ENCODE peak calls at places on chromosome 3, in seven cellular contexts. One of them, this sample, is unnamed.
A peak's percentile ranks its signal among the peaks of the same experiment; 100 is the strongest.

GRCh38 chr3:169695051-169695450 is 31.5 kb upstream of the MECOM start:
- DNase-seq in trophoblast cell: no peak
- DNase-seq in H1: no peak
- DNase-seq in H9: no peak
- DNase-seq in neuronal stem cell: no peak
- DNase-seq in IMR-90: peak; percentile 28
- DNase-seq in mesenchymal stem cell: no peak
- DNase-seq in this sample: no peak

GRCh38 chr3:138947303-138948121 is 495 bp downstream of the FOXL2NB start:
- DNase-seq in H9: peak; percentile 50
- DNase-seq in IMR-90: no peak
- DNase-seq in mesenchymal stem cell: no peak
- DNase-seq in trophoblast cell: no peak
- DNase-seq in H1: no peak
- DNase-seq in neuronal stem cell: no peak
- DNase-seq in this sample: peak; percentile 77

GRCh38 chr3:14791343-14791945 is 27.3 kb upstream of the FGD5 start:
- DNase-seq in H9: peak; percentile 87
- DNase-seq in IMR-90: peak; percentile 12
- DNase-seq in trophoblast cell: peak; percentile 27
- DNase-seq in H1: peak; percentile 57
- DNase-seq in neuronal stem cell: peak; percentile 58
- DNase-seq in mesenchymal stem cell: peak; percentile 18
- DNase-seq in this sample: peak; percentile 80

GRCh38 chr3:179666436-179667035 is 13.7 kb downstream of the USP13 start:
- DNase-seq in mesenchymal stem cell: no peak
- DNase-seq in H1: no peak
- DNase-seq in trophoblast cell: no peak
- DNase-seq in H9: peak; percentile 43
- DNase-seq in neuronal stem cell: no peak
- DNase-seq in IMR-90: no peak
- DNase-seq in this sample: peak; percentile 42

GRCh38 chr3:143847787-143848631 is at the start of gene SLC9A9:
- DNase-seq in IMR-90: peak; percentile 79
- DNase-seq in trophoblast cell: peak; percentile 18
- DNase-seq in mesenchymal stem cell: peak; percentile 75
- DNase-seq in neuronal stem cell: no peak
- DNase-seq in H9: peak; percentile 36
- DNase-seq in H1: no peak
- DNase-seq in this sample: peak; percentile 85

GRCh38 chr3:148389916-148390315 is 307.8 kb upstream of the AGTR1 start:
- DNase-seq in H1: no peak
- DNase-seq in trophoblast cell: no peak
- DNase-seq in IMR-90: peak; percentile 43
- DNase-seq in neuronal stem cell: no peak
- DNase-seq in H9: no peak
- DNase-seq in mesenchymal stem cell: no peak
- DNase-seq in this sample: no peak

GRCh38 chr3:59895972-59896371 is 846.1 kb upstream of the CFAP20DC start:
- DNase-seq in H9: no peak
- DNase-seq in mesenchymal stem cell: no peak
- DNase-seq in trophoblast cell: no peak
- DNase-seq in IMR-90: no peak
- DNase-seq in neuronal stem cell: no peak
- DNase-seq in H1: no peak
- DNase-seq in this sample: no peak

GRCh38 chr3:134064081-134064480 is 34.4 kb upstream of the SLCO2A1 start:
- DNase-seq in mesenchymal stem cell: no peak
- DNase-seq in neuronal stem cell: no peak
- DNase-seq in IMR-90: no peak
- DNase-seq in H9: no peak
- DNase-seq in trophoblast cell: no peak
- DNase-seq in H1: no peak
- DNase-seq in this sample: no peak

GRCh38 chr3:7423995-7424394 is 563.1 kb downstream of the GRM7 start:
- DNase-seq in H1: no peak
- DNase-seq in IMR-90: no peak
- DNase-seq in H9: peak; percentile 30
- DNase-seq in neuronal stem cell: no peak
- DNase-seq in mesenchymal stem cell: no peak
- DNase-seq in trophoblast cell: no peak
- DNase-seq in this sample: peak; percentile 14

GRCh38 chr3:52248165-52248541 is 2.6 kb downstream of the PPM1M start:
- DNase-seq in neuronal stem cell: no peak
- DNase-seq in mesenchymal stem cell: no peak
- DNase-seq in IMR-90: no peak
- DNase-seq in trophoblast cell: no peak
- DNase-seq in H9: no peak
- DNase-seq in H1: no peak
- DNase-seq in this sample: no peak

GRCh38 chr3:13197281-13197680 is 124.1 kb upstream of the IQSEC1 start:
- DNase-seq in neuronal stem cell: no peak
- DNase-seq in mesenchymal stem cell: no peak
- DNase-seq in H1: no peak
- DNase-seq in IMR-90: no peak
- DNase-seq in H9: no peak
- DNase-seq in trophoblast cell: no peak
- DNase-seq in this sample: no peak

GRCh38 chr3:38648024-38648658 is 1.3 kb downstream of the SCN5A start:
- DNase-seq in IMR-90: no peak
- DNase-seq in neuronal stem cell: no peak
- DNase-seq in H1: no peak
- DNase-seq in mesenchymal stem cell: no peak
- DNase-seq in H9: peak; percentile 27
- DNase-seq in trophoblast cell: no peak
- DNase-seq in this sample: no peak

GRCh38 chr3:187040637-187041361 is 98.5 kb downstream of the RPL39L start:
- DNase-seq in IMR-90: peak; percentile 56
- DNase-seq in H9: no peak
- DNase-seq in mesenchymal stem cell: peak; percentile 52
- DNase-seq in neuronal stem cell: no peak
- DNase-seq in trophoblast cell: peak; percentile 94
- DNase-seq in H1: no peak
- DNase-seq in this sample: peak; percentile 67

GRCh38 chr3:77667901-77668300 is 628.0 kb downstream of the ROBO2 start:
- DNase-seq in H1: no peak
- DNase-seq in IMR-90: no peak
- DNase-seq in trophoblast cell: no peak
- DNase-seq in H9: no peak
- DNase-seq in neuronal stem cell: no peak
- DNase-seq in mesenchymal stem cell: no peak
- DNase-seq in this sample: no peak

GRCh38 chr3:50190921-50191660 is at the start of gene GNAT1:
- DNase-seq in trophoblast cell: no peak
- DNase-seq in mesenchymal stem cell: no peak
- DNase-seq in H1: no peak
- DNase-seq in IMR-90: no peak
- DNase-seq in H9: no peak
- DNase-seq in neuronal stem cell: no peak
- DNase-seq in this sample: no peak

GRCh38 chr3:165638066-165638465 is 199.2 kb downstream of the BCHE start:
- DNase-seq in neuronal stem cell: no peak
- DNase-seq in H9: no peak
- DNase-seq in trophoblast cell: no peak
- DNase-seq in IMR-90: peak; percentile 28
- DNase-seq in H1: no peak
- DNase-seq in mesenchymal stem cell: no peak
- DNase-seq in this sample: no peak

GRCh38 chr3:179068779-179069530 is 2.7 kb downstream of the ZMAT3 start:
- DNase-seq in IMR-90: peak; percentile 40
- DNase-seq in neuronal stem cell: no peak
- DNase-seq in mesenchymal stem cell: peak; percentile 63
- DNase-seq in trophoblast cell: no peak
- DNase-seq in H1: no peak
- DNase-seq in H9: no peak
- DNase-seq in this sample: peak; percentile 27

GRCh38 chr3:69999191-70000027 is at the start of gene SAMMSON:
- DNase-seq in H9: peak; percentile 65
- DNase-seq in IMR-90: peak; percentile 73
- DNase-seq in neuronal stem cell: no peak
- DNase-seq in H1: no peak
- DNase-seq in mesenchymal stem cell: peak; percentile 84
- DNase-seq in trophoblast cell: no peak
- DNase-seq in this sample: peak; percentile 13

GRCh38 chr3:36905545-36905944 is 39.3 kb downstream of the TRANK1 start:
- DNase-seq in H1: no peak
- DNase-seq in trophoblast cell: no peak
- DNase-seq in IMR-90: peak; percentile 16
- DNase-seq in mesenchymal stem cell: no peak
- DNase-seq in H9: no peak
- DNase-seq in neuronal stem cell: no peak
- DNase-seq in this sample: no peak

GRCh38 chr3:10288575-10288960 is 4.2 kb downstream of the GHRL start:
- DNase-seq in H9: no peak
- DNase-seq in H1: no peak
- DNase-seq in neuronal stem cell: no peak
- DNase-seq in mesenchymal stem cell: no peak
- DNase-seq in trophoblast cell: no peak
- DNase-seq in IMR-90: no peak
- DNase-seq in this sample: no peak

GRCh38 chr3:99635348-99635747 is 3.0 kb upstream of the COL8A1 start:
- DNase-seq in mesenchymal stem cell: no peak
- DNase-seq in trophoblast cell: no peak
- DNase-seq in H9: no peak
- DNase-seq in neuronal stem cell: no peak
- DNase-seq in IMR-90: no peak
- DNase-seq in H1: no peak
- DNase-seq in this sample: no peak

DNA sequence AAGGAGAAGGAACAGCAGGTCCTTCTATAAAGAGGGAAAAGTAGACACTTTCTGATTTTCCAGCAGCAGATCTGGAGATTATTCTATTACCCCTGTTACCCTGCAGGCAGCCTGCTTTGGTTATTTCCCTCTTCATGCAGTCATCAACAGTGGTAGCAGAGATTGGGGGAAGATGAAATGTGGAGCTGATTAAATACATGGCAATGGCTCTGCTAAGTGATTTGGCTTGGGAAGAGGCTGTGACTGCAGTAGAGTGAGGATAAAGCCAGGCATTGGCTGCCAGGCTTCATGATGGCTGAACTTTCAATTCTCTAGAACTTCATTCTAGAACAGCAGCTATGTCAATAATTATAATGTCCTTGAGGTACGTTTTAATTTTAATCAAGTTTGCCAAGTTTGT is 29.1 kb downstream of the PTX3 start:
- DNase-seq in neuronal stem cell: no peak
- DNase-seq in H1: no peak
- DNase-seq in H9: no peak
- DNase-seq in mesenchymal stem cell: no peak
- DNase-seq in trophoblast cell: no peak
- DNase-seq in IMR-90: no peak
- DNase-seq in this sample: no peak
- H3K18ac ChIP-seq in neuronal stem cell: no peak overlapping the region
- H3K18ac ChIP-seq in H1: no peak overlapping the region
- H3K18ac ChIP-seq in H9: no peak overlapping the region
- H3K18ac ChIP-seq in mesenchymal stem cell: no peak overlapping the region
- H3K18ac ChIP-seq in trophoblast cell: no peak overlapping the region
- H3K18ac ChIP-seq in IMR-90: peak overlapping the region; percentile 81
- H3K18ac ChIP-seq in this sample: no peak overlapping the region

DNA sequence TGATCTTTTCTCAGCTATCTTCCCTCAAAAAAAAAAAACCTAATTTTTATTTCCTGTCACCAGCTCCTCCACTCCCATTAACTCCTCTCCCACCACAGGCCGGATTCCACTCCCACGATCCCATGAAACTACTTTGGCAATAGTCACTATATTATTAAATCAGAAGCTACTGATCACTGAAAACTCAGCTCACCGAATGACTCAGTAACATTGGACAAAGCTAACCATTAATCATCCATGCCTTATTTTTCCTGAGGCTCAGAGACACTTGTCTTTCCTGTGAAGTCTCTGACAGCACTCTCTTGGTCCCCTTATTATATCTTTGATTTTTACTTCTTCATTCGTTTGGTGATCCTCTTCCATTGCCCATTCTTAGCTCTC is 260.2 kb downstream of the CGGBP1 start:
- DNase-seq in H1: no peak
- DNase-seq in H9: no peak
- DNase-seq in mesenchymal stem cell: no peak
- DNase-seq in trophoblast cell: no peak
- DNase-seq in IMR-90: no peak
- DNase-seq in neuronal stem cell: no peak
- DNase-seq in this sample: no peak
- H3K18ac ChIP-seq in H1: no peak overlapping the region
- H3K18ac ChIP-seq in H9: no peak overlapping the region
- H3K18ac ChIP-seq in mesenchymal stem cell: no peak overlapping the region
- H3K18ac ChIP-seq in trophoblast cell: no peak overlapping the region
- H3K18ac ChIP-seq in IMR-90: no peak overlapping the region
- H3K18ac ChIP-seq in neuronal stem cell: no peak overlapping the region
- H3K18ac ChIP-seq in this sample: no peak overlapping the region

GRCh38 chr3:23487015-23487414 is 283.9 kb downstream of the UBE2E2 start:
- DNase-seq in neuronal stem cell: no peak
- DNase-seq in H9: no peak
- DNase-seq in trophoblast cell: no peak
- DNase-seq in IMR-90: no peak
- DNase-seq in H1: no peak
- DNase-seq in mesenchymal stem cell: no peak
- DNase-seq in this sample: no peak
- H3K18ac ChIP-seq in neuronal stem cell: peak overlapping the region; percentile 46
- H3K18ac ChIP-seq in H9: no peak overlapping the region
- H3K18ac ChIP-seq in trophoblast cell: no peak overlapping the region
- H3K18ac ChIP-seq in IMR-90: no peak overlapping the region
- H3K18ac ChIP-seq in H1: no peak overlapping the region
- H3K18ac ChIP-seq in mesenchymal stem cell: no peak overlapping the region
- H3K18ac ChIP-seq in this sample: no peak overlapping the region

GRCh38 chr3:146159616-146160232 is 1.3 kb downstream of the PLOD2 start:
- DNase-seq in H1: no peak
- DNase-seq in IMR-90: no peak
- DNase-seq in mesenchymal stem cell: no peak
- DNase-seq in trophoblast cell: no peak
- DNase-seq in neuronal stem cell: no peak
- DNase-seq in H9: no peak
- DNase-seq in this sample: no peak

GRCh38 chr3:146157325-146158060 is 3.5 kb downstream of the PLOD2 start:
- DNase-seq in trophoblast cell: no peak
- DNase-seq in neuronal stem cell: no peak
- DNase-seq in mesenchymal stem cell: no peak
- DNase-seq in H1: no peak
- DNase-seq in IMR-90: no peak
- DNase-seq in H9: no peak
- DNase-seq in this sample: no peak

GRCh38 chr3:146160233-146160963 is 586 bp downstream of the PLOD2 start:
- DNase-seq in IMR-90: peak; percentile 79
- DNase-seq in neuronal stem cell: peak; percentile 61
- DNase-seq in H9: peak; percentile 85
- DNase-seq in trophoblast cell: peak; percentile 48
- DNase-seq in mesenchymal stem cell: peak; percentile 84
- DNase-seq in H1: peak; percentile 61
- DNase-seq in this sample: peak; percentile 97

GRCh38 chr3:146160964-146161724 is at the start of gene PLOD2:
- DNase-seq in IMR-90: peak; percentile 92
- DNase-seq in H9: peak; percentile 74
- DNase-seq in neuronal stem cell: peak; percentile 65
- DNase-seq in H1: peak; percentile 36
- DNase-seq in trophoblast cell: peak; percentile 93
- DNase-seq in mesenchymal stem cell: peak; percentile 93
- DNase-seq in this sample: peak; percentile 90

DNA sequence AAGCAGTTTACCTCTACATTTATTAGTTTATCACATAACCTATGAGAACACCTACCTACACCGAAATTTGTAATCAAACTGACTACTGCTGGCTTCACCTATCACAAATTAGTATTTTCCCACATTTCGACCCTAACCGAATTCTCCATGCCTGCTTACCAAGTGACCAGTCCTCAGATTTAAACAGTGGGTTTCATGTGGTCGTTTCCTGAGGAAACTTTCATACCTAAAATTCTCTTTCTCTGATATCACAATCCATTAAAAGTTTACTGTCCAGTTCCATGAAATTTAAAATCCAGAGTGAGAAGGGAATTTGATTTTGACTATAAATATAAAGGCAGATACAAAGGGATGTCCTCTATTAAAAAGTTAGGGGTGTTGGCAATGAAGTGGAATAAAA is 1.9 kb downstream of the PLOD2 start:
- DNase-seq in trophoblast cell: no peak
- DNase-seq in IMR-90: no peak
- DNase-seq in H9: no peak
- DNase-seq in neuronal stem cell: no peak
- DNase-seq in H1: no peak
- DNase-seq in mesenchymal stem cell: peak; percentile 28
- DNase-seq in this sample: no peak
- H3K18ac ChIP-seq in trophoblast cell: no peak overlapping the region
- H3K18ac ChIP-seq in IMR-90: no peak overlapping the region
- H3K18ac ChIP-seq in H9: no peak overlapping the region
- H3K18ac ChIP-seq in neuronal stem cell: no peak overlapping the region
- H3K18ac ChIP-seq in H1: no peak overlapping the region
- H3K18ac ChIP-seq in mesenchymal stem cell: no peak overlapping the region
- H3K18ac ChIP-seq in this sample: no peak overlapping the region

This sample was measured in mesendoderm.